ENCODE peak calls at places on chromosomes 6 and 20, in six cellular contexts. O, E, K, H, B and D are unnamed samples.

GRCh38 chr6:159125977-159126376 is 43.2 kb upstream of the FNDC1 start:
- DNase-seq in K (no peak), E (no peak), H (no peak), B (no peak), O (no peak), D (no peak)

GRCh38 chr20:32985596-32985995 is 18.6 kb downstream of the SUN5 start:
- DNase-seq in H (no peak), K (no peak), B (no peak), E (no peak), O (no peak), D (no peak)

GRCh38 chr20:62064788-62065668 is 653 bp downstream of the TAF4 start:
- DNase-seq in H (no peak), O (no peak), E (peak; percentile 78), B (peak; percentile 53), K (no peak), D (peak; percentile 53)

GRCh38 chr6:134979142-134979541 is 29.2 kb upstream of the ALDH8A1 start:
- DNase-seq in E (no peak), H (no peak), B (no peak), K (peak; percentile 47), O (no peak), D (no peak)

GRCh38 chr6:111503660-111504059 is 20.6 kb upstream of the REV3L start:
- DNase-seq in E (no peak), K (no peak), H (peak; percentile 35), B (no peak), O (no peak), D (no peak)

GRCh38 chr6:55997223-55997874 is 122.0 kb upstream of the BMP5 start:
- DNase-seq in O (no peak), E (no peak), B (no peak), H (peak; percentile 6), K (no peak), D (no peak)

GRCh38 chr20:33515569-33516216 is 25.8 kb downstream of the CBFA2T2 start:
- DNase-seq in O (no peak), H (peak; percentile 27), K (no peak), B (no peak), E (no peak), D (no peak)

GRCh38 chr6:158687507-158687906 is 37.7 kb downstream of the SYTL3 start:
- DNase-seq in K (no peak), O (no peak), B (no peak), H (no peak), E (no peak), D (no peak)

GRCh38 chr6:53300656-53301551 is 47.8 kb downstream of the ELOVL5 start:
- DNase-seq in B (no peak), O (no peak), K (no peak), H (peak; percentile 15), E (no peak), D (no peak)

GRCh38 chr20:10004900-10005299 is 29.9 kb upstream of the ANKEF1 start:
- DNase-seq in E (no peak), B (no peak), K (no peak), H (no peak), O (no peak), D (no peak)

GRCh38 chr6:6592836-6593235 is 4.3 kb downstream of the LY86 start:
- DNase-seq in O (no peak), K (no peak), H (no peak), E (no peak), B (no peak), D (no peak)

GRCh38 chr6:27608916-27609883 is 136.3 kb upstream of the ZNF184 start:
- DNase-seq in K (peak; percentile 56), O (peak; percentile 47), H (peak; percentile 61), E (peak; percentile 34), B (no peak), D (no peak)

GRCh38 chr20:36307412-36308317 is 1.5 kb downstream of the DLGAP4 start:
- DNase-seq in B (no peak), K (no peak), O (peak; percentile 64), E (peak; percentile 7), H (no peak), D (no peak)

GRCh38 chr6:24529985-24530384 is 35.2 kb downstream of the ALDH5A1 start:
- DNase-seq in K (no peak), E (no peak), B (no peak), O (no peak), H (no peak), D (no peak)

GRCh38 chr6:35438378-35438777 is 13.8 kb upstream of the FANCE start:
- DNase-seq in B (no peak), O (no peak), E (no peak), K (no peak), H (no peak), D (no peak)

GRCh38 chr6:11094411-11094851 is 797 bp downstream of the SMIM13 start:
- DNase-seq in O (peak; percentile 68), B (peak; percentile 46), H (peak; percentile 50), E (peak; percentile 46), K (no peak), D (peak; percentile 41)

GRCh38 chr20:56259948-56260347 is 11.4 kb downstream of the MC3R start:
- DNase-seq in E (no peak), H (no peak), B (no peak), O (no peak), K (no peak), D (no peak)

GRCh38 chr20:36035720-36036119 is 67.3 kb downstream of the CNBD2 start:
- DNase-seq in O (no peak), B (no peak), E (no peak), H (no peak), K (no peak), D (no peak)

GRCh38 chr6:35550437-35550836 is 37.7 kb upstream of the TULP1 start:
- DNase-seq in B (no peak), H (no peak), K (no peak), O (no peak), E (no peak), D (no peak)

GRCh38 chr20:53803492-53804155 is 210.0 kb upstream of the ZNF217 start:
- DNase-seq in O (no peak), E (no peak), K (no peak), H (no peak), B (no peak), D (no peak)

GRCh38 chr6:146543211-146543939 is at the start of gene RAB32:
- DNase-seq in E (peak; percentile 88), H (peak; percentile 89), K (no peak), O (peak; percentile 85), B (peak; percentile 32), D (peak; percentile 12)

GRCh38 chr6:138526822-138527235 is 27.5 kb upstream of the NHSL1 start:
- DNase-seq in B (no peak), H (peak; percentile 93), K (no peak), O (no peak), E (no peak), D (no peak)

GRCh38 chr6:103872683-103873082 is 987.0 kb downstream of the HACE1 start:
- DNase-seq in B (no peak), O (no peak), E (no peak), K (no peak), H (no peak), D (no peak)

GRCh38 chr20:25470045-25470444 is 62.6 kb downstream of the GINS1 start:
- DNase-seq in B (peak; percentile 52), E (peak; percentile 42), H (peak; percentile 57), K (peak; percentile 13), O (peak; percentile 73), D (peak; percentile 45)

GRCh38 chr20:61299613-61300012 is 47.6 kb downstream of the CDH4 start:
- DNase-seq in B (no peak), E (no peak), H (no peak), O (no peak), K (no peak), D (no peak)

DNA sequence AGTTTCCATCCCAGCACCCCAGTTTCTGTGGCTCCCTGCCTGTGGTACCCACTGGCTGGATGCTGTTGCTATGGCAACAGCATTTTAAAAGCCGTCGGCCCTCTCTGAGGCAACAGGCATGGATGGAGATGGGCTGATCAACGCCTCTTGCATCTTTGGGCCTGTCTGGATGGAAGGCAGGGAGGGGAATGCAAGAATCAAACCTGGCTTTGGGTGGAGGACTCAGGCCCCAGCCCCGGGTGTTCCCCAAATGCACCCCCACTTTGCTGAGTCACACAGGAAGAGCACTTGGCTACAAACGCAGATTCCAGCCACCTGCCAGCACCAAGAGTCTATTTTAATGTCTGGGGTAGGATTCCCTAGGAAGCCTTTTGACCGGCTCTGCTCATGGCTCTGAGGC is 45.7 kb upstream of the TGM2 start:
- DNase-seq in O (no peak), B (no peak), E (peak; percentile 55), H (no peak), K (no peak), D (no peak)
- TF ChIP-seq TAF1 in O (no peak), B (no peak), E (no peak), H (no peak), K (no peak), D (no peak)

GRCh38 chr20:17557675-17558006 is 12.2 kb upstream of the DSTN start:
- DNase-seq in H (peak; percentile 50), O (no peak), K (no peak), E (peak; percentile 7), B (no peak), D (no peak)
- TF ChIP-seq POLR2AphosphoS5 in H (no peak), O (no peak), K (no peak), E (no peak), B (no peak), D (no peak)

DNA sequence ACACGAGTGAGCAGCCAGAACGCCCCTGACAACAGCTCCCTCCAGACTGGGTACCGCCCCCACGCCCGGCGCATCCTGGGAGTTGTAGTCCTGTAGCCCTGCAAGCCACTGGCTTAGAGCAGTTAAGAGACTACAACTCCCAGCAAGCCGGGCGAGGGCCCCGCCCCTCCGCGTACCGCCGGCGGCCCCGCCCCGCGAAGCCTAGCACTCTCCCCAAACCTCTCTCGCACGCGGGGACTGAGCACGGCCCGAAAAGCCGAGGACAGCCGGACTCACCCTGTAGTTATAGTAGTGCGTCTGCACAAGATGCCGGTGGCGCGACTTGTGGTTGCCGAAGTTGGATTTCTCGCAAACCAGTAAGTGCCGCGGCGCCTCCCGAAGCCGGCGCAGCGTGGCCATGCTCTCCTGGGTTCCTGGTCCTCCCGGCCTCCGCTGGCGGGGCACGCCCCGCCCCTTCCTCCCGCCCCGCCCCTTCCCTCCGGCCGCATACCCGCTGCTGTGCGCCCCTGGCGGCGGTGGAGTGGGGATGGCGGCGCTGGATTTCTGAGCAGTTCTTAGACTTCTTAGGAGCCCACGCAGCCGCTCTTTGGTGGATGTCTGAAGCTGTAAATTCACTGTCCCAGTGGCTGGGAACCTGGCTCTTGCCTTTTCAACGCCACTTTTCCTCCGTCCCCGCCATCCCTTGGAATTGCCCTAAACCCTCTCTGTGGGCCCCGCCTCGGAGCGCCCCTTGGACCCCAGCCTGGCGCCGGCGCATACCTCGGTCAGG is at the start of gene RPP40:
- DNase-seq in O (peak; percentile 99), H (peak; percentile 97), B (peak; percentile 87), K (peak; percentile 83), E (peak; percentile 98), D (peak; percentile 88)
- TF ChIP-seq POLR2A in O (peak; percentile 59), H (peak; percentile 69), B (peak; percentile 47), K (peak; percentile 64), E (peak; percentile 84), D (peak; percentile 58)

GRCh38 chr6:170053966-170054661 is 236.8 kb downstream of the DLL1 start:
- DNase-seq in B (no peak), H (no peak), K (no peak), E (no peak), O (no peak), D (no peak)

GRCh38 chr6:170050591-170051041 is 240.3 kb downstream of the DLL1 start:
- DNase-seq in B (no peak), O (no peak), K (no peak), E (no peak), H (no peak), D (no peak)

GRCh38 chr6:170052991-170053821 is 237.7 kb downstream of the DLL1 start:
- DNase-seq in H (no peak), O (no peak), B (no peak), K (no peak), E (no peak), D (no peak)

GRCh38 chr6:170049641-170050491 is 241.0 kb downstream of the DLL1 start:
- DNase-seq in B (no peak), E (no peak), H (no peak), K (no peak), O (no peak), D (no peak)

GRCh38 chr6:170051229-170052172 is 239.4 kb downstream of the DLL1 start:
- DNase-seq in K (no peak), H (no peak), O (no peak), B (no peak), E (no peak), D (no peak)
- TF ChIP-seq TAF1 in K (no peak), H (no peak), O (no peak), B (no peak), E (no peak), D (no peak)